ENCODE peak calls at places on chromosomes 11 and 22, in five cellular contexts. D, I, A, X and Z are unnamed samples.
A peak's percentile ranks its signal among the peaks of the same experiment; 100 is the strongest.

GRCh38 chr11:93583490-93583889 is 40.3 kb upstream of the SMCO4 start:
- DNase-seq in D (no peak), I (no peak), A (no peak), X (no peak), Z (no peak)

GRCh38 chr11:8962827-8963226 is 1.4 kb downstream of the TMEM9B start:
- DNase-seq in D (no peak), I (no peak), A (no peak), X (no peak), Z (no peak)

GRCh38 chr11:73323464-73323863 is 15.4 kb downstream of the ARHGEF17 start:
- DNase-seq in D (peak; percentile 79), I (peak; percentile 48), A (peak; percentile 76), X (peak; percentile 70), Z (peak; percentile 87)

GRCh38 chr22:24467340-24467739 is 27.8 kb upstream of the UPB1 start:
- DNase-seq in D (no peak), I (no peak), A (no peak), X (no peak), Z (no peak)

GRCh38 chr11:16805942-16806341 is 67.5 kb downstream of the C11orf58 start:
- DNase-seq in D (no peak), I (no peak), A (no peak), X (no peak), Z (no peak)

GRCh38 chr11:123253909-123254308 is 58.9 kb upstream of the CLMP start:
- DNase-seq in D (no peak), I (no peak), A (no peak), X (peak; percentile 33), Z (no peak)

GRCh38 chr11:107275632-107276031 is 182.0 kb downstream of the CWF19L2 start:
- DNase-seq in D (no peak), I (no peak), A (no peak), X (no peak), Z (no peak)

GRCh38 chr22:46752286-46752685 is 10.2 kb upstream of the TBC1D22A start:
- DNase-seq in D (no peak), I (no peak), A (no peak), X (no peak), Z (no peak)

GRCh38 chr11:102036757-102037156 is 10.5 kb upstream of the CFAP300 start:
- DNase-seq in D (no peak), I (no peak), A (no peak), X (no peak), Z (no peak)

GRCh38 chr11:21144556-21144955 is 475.2 kb downstream of the NELL1 start:
- DNase-seq in D (no peak), I (no peak), A (no peak), X (no peak), Z (no peak)

GRCh38 chr11:21137813-21138212 is 468.4 kb downstream of the NELL1 start:
- DNase-seq in D (no peak), I (no peak), A (no peak), X (no peak), Z (no peak)

GRCh38 chr11:21142007-21142406 is 472.6 kb downstream of the NELL1 start:
- DNase-seq in D (no peak), I (no peak), A (no peak), X (no peak), Z (no peak)
- TF ChIP-seq CTCF in D (no peak), I (no peak), A (no peak), X (no peak), Z (no peak)

GRCh38 chr11:88402192-88402715 is 64.7 kb upstream of the CTSC start:
- DNase-seq in D (no peak), I (no peak), A (peak; percentile 87), X (peak; percentile 90), Z (peak; percentile 81)
- H3K4me3 ChIP-seq in D (no peak overlapping the region), I (peak overlapping the region; percentile 32), A (peak overlapping the region; percentile 9), X (peak overlapping the region; percentile 21), Z (no peak overlapping the region)

DNA sequence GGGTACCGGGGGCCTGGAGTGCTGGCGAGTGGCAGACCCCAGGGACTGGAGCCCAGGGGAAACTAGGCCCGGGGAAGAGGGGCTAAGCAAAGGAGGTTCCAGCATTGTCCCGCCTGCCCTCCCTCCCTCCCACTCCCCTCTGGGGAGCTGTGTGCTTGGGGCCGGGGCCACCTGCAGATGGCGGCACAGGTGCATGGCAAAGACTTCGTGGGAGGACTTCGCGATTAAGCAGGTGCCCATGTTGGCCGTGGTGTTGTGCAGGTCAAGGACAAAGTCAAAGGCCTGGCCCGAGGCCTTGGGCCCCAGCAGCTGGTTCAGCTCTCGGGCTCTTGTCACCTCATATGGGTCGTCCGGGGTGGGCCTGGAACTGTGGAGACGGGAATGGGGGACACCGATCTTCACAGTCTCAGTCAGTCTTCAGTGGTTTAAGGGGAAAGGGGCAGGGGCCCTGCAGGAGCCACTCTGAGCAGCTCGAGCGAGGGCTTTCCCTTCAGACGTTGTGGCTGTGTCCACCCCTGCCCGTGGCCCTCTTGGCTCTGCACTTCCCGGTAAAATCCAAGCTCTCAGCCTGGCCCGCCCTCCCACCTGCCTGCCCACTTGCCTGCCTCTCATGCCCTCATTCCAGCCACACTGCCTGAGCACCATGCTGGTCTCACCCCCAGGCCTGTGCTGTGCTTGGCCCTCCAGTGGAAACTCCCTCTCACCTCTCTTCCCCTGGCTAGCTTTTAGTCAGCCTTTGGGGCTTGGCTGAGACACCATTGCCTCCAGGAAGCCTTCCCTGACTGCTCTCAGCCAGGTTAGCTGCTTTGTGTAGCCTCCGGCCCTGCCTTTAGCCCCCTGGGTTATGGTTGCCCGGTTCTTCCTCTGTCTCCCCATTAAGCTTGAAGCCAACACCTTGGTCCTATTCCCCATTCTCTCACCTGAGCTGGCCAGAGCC is 4.7 kb downstream of the ACY3 start:
- DNase-seq in D (no peak), I (no peak), A (no peak), X (no peak), Z (no peak)
- TF ChIP-seq CTCF in D (no peak), I (no peak), A (no peak), X (no peak), Z (no peak)

GRCh38 chr22:40950888-40951794 is at the start of gene RBX1:
- DNase-seq in D (peak; percentile 99), I (peak; percentile 98), A (peak; percentile 99), X (peak; percentile 94), Z (peak; percentile 99)

GRCh38 chr22:40955516-40955915 is 4.3 kb downstream of the RBX1 start:
- DNase-seq in D (no peak), I (no peak), A (peak; percentile 40), X (peak; percentile 25), Z (peak; percentile 47)

GRCh38 chr22:40951795-40952602 is 821 bp downstream of the RBX1 start:
- DNase-seq in D (no peak), I (no peak), A (peak; percentile 19), X (no peak), Z (no peak)

GRCh38 chr22:40954095-40954494 is 2.9 kb downstream of the RBX1 start:
- DNase-seq in D (no peak), I (no peak), A (no peak), X (no peak), Z (no peak)

DNA sequence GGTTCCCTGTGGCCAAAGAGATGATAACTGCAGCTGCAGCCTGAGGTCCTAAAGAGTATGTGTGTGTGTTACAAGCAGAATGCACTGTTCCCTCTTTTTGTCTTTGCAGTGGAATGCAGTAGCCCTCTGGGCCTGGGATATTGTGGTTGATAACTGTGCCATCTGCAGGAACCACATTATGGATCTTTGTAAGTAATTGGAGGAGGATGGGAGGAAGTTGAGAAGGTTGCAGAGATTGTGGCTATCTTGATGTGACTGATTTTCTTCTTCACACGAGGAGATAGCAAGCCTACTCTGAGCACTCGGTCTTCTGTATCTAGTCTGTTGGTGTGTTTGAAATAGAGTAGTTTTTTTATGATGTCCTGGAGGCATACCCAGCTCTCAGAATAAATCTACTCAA is 2.3 kb downstream of the RBX1 start:
- DNase-seq in D (no peak), I (no peak), A (no peak), X (peak; percentile 30), Z (peak; percentile 10)
- H3K4me3 ChIP-seq in D (no peak overlapping the region), I (no peak overlapping the region), A (no peak overlapping the region), X (no peak overlapping the region), Z (no peak overlapping the region)

GRCh38 chr11:36073411-36074203 is 129.7 kb downstream of the LDLRAD3 start:
- DNase-seq in D (no peak), I (peak; percentile 45), A (peak; percentile 88), X (peak; percentile 42), Z (peak; percentile 91)

GRCh38 chr11:36070215-36070976 is 126.5 kb downstream of the LDLRAD3 start:
- DNase-seq in D (no peak), I (no peak), A (no peak), X (no peak), Z (no peak)

GRCh38 chr11:36071917-36072500 is 128.1 kb downstream of the LDLRAD3 start:
- DNase-seq in D (no peak), I (no peak), A (no peak), X (no peak), Z (no peak)

GRCh38 chr11:36066891-36067290 is 123.0 kb downstream of the LDLRAD3 start:
- DNase-seq in D (no peak), I (no peak), A (no peak), X (no peak), Z (no peak)

DNA sequence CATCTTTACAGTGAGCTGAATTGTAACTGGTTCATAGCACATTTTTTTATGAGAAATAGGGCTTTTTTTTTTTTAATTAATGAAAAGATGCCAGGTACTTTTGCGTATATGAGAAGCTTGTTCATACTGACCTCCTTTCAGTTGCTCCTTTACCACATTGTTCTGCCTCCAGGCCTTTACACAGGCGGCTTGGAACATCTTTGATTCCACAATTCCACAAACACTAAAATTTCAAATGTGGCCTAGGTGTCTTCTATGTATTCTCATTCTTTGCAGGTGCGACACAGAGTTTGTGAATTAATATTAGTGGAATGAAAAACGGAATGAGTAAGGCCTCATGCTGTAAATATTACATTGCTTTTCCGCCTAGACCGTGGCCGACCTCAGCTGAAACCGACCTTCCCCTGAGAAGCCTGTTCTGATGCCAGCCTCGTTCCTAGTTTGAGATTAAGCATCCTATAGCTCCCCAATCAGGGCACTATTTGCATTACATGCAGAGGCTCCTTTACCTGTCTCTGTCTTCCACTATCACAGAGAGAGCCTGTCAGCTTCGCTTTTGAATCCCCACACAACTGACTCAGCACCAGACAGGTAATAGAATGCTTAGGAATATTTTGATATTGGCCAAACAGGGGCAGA is 125.8 kb downstream of the LDLRAD3 start:
- DNase-seq in D (no peak), I (no peak), A (no peak), X (no peak), Z (no peak)
- TF ChIP-seq CTCF in D (no peak), I (no peak), A (no peak), X (no peak), Z (no peak)

DNA sequence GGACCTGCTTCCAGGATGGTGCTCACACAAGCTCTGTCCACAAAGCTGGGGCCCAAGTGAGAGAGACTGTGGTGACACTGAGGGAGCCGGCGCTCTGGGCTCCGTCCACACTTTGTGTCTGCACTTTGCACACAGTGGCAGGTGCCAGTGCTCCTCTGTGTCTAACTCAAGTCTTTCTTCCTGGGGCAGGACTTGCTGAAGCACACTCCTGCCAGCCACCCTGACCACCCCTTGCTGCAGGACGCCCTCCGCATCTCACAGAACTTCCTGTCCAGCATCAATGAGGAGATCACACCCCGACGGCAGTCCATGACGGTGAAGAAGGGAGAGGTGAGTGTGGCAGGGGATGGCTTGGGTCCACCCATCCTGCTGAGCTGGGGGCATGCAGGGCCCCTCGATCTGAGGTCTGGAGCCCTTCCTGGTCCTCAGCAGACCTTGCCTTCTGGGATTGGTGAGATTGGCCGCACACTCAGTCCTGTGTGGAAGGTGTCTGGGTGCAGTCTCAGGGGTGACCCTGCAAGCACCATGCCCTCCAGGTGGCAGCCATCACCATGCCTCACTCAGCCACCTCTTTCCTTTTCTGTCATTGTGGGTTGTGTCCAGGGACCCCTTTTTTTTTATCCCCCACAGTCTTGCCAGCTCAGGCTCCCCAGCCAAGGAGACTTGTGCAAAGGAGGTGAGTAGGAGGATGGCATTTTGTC is 93.3 kb downstream of the BCR start:
- DNase-seq in D (no peak), I (no peak), A (no peak), X (no peak), Z (no peak)
- H3K4me3 ChIP-seq in D (no peak overlapping the region), I (no peak overlapping the region), A (no peak overlapping the region), X (no peak overlapping the region), Z (no peak overlapping the region)